ENCODE peak calls at places on chromosomes 12 and 14, in four cellular contexts. U, F, C and J are unnamed samples.

GRCh38 chr12:121294151-121294889 is 2.2 kb downstream of the CAMKK2 start:
- DNase-seq in F (no peak), U (no peak), C (no peak), J (no peak)

GRCh38 chr14:52951730-52952481 is 1.1 kb upstream of the FERMT2 start:
- DNase-seq in F (peak; percentile 80), U (peak; percentile 63), C (peak; percentile 52), J (peak; percentile 58)

GRCh38 chr12:82359115-82359478 is 768 bp downstream of the METTL25 start:
- DNase-seq in C (no peak), F (no peak), U (no peak), J (peak; percentile 16)

GRCh38 chr12:106093246-106093645 is 45.5 kb downstream of the NUAK1 start:
- DNase-seq in C (no peak), F (no peak), U (no peak), J (no peak)

GRCh38 chr12:111368291-111368683 is 608 bp downstream of the PHETA1 start:
- DNase-seq in U (no peak), C (peak; percentile 30), F (no peak), J (no peak)

GRCh38 chr12:41190360-41190759 is 2.2 kb downstream of the PDZRN4 start:
- DNase-seq in F (no peak), C (no peak), U (no peak), J (peak; percentile 25)

GRCh38 chr12:98780261-98780660 is 135.2 kb downstream of the APAF1 start:
- DNase-seq in U (no peak), C (no peak), F (no peak), J (no peak)

GRCh38 chr14:74669846-74670245 is 43.0 kb downstream of the AREL1 start:
- DNase-seq in F (no peak), U (no peak), C (no peak), J (no peak)

GRCh38 chr12:66156654-66157053 is 13.1 kb downstream of the TMBIM4 start:
- DNase-seq in F (no peak), C (no peak), U (no peak), J (no peak)

GRCh38 chr14:100780646-100781355 is 45.1 kb upstream of the MEG3 start:
- DNase-seq in C (no peak), F (peak; percentile 47), U (no peak), J (no peak)

GRCh38 chr12:28795306-28795705 is 353.8 kb upstream of the FAR2 start:
- DNase-seq in C (no peak), U (no peak), F (no peak), J (no peak)

GRCh38 chr12:52066346-52067080 is 3.3 kb upstream of the ATG101 start:
- DNase-seq in F (no peak), C (no peak), U (no peak), J (no peak)

GRCh38 chr14:50560929-50561280 is 960 bp downstream of the ATL1 start:
- DNase-seq in C (peak; percentile 74), U (no peak), F (peak; percentile 90), J (peak; percentile 45)

GRCh38 chr14:53882684-53883083 is 73.9 kb downstream of the BMP4 start:
- DNase-seq in C (no peak), F (no peak), U (no peak), J (no peak)

GRCh38 chr12:113277511-113277910 is 56.2 kb downstream of the TPCN1 start:
- DNase-seq in F (no peak), U (no peak), C (no peak), J (no peak)

GRCh38 chr12:78887008-78887407 is 22.4 kb downstream of the SYT1 start:
- DNase-seq in F (no peak), C (no peak), U (no peak), J (peak; percentile 33)

GRCh38 chr12:130041983-130042812 is 120.1 kb upstream of the FZD10 start:
- DNase-seq in C (peak; percentile 47), U (no peak), F (peak; percentile 60), J (no peak)

GRCh38 chr14:81886588-81886987 is 352.9 kb upstream of the SEL1L start:
- DNase-seq in F (no peak), U (no peak), C (no peak), J (no peak)

GRCh38 chr12:46449161-46449715 is 76.7 kb upstream of the SLC38A2 start:
- DNase-seq in U (no peak), C (no peak), F (no peak), J (no peak)

GRCh38 chr14:105446971-105447370 is 27.3 kb downstream of the MTA1 start:
- DNase-seq in C (no peak), U (no peak), F (no peak), J (no peak)

GRCh38 chr14:19878029-19878642 is 3.2 kb downstream of the OR4K2 start:
- DNase-seq in C (no peak), F (no peak), U (no peak), J (no peak)

GRCh38 chr14:75147423-75148071 is 20.7 kb upstream of the NEK9 start:
- DNase-seq in U (no peak), F (peak; percentile 93), C (peak; percentile 67), J (peak; percentile 73)

GRCh38 chr12:24728366-24728765 is 220.5 kb downstream of the BCAT1 start:
- DNase-seq in C (no peak), F (no peak), U (no peak), J (no peak)
- TF ChIP-seq CTCF in C (peak; percentile 33), F (peak; percentile 35), U (peak; percentile 46), J (peak; percentile 28)

DNA sequence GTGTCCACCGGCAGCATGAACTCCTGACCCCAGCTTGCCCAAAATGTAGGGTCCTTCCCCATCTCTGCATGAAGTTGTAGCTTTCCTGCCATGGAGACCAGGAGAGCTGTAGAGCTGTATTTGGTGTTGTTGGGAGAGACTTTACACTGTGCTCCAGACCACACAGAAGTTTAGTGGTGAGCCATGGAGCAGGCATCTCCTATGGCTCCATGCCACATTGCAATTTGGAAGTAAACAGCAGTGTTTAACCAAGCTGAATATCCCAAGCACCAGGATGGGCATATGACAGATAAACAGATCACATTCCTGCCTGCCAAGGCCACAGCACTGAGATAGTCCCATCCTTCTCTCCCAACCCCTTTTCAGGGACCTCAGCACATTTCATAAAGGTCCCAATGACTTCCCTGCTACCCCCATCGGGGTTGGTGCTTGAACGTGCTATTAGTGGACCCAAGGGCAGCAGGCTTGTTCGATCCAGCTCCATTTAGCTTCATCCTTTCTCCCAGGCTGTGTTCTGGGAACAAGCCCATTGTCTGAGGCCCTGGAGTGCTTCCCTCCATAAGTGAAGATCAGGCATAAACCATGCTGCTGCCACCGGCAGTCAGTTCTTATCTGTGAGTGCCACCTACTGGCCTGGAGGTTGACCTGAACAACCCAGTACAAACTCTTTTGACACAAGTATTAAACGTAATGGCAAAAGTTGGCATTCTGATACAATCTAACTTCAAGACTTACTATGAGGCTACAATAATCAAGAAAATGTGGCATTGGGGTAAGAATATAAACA is 172.3 kb upstream of the ATXN7L3B start:
- DNase-seq in U (peak; percentile 33), F (no peak), C (peak; percentile 36), J (peak; percentile 50)
- TF ChIP-seq CTCF in U (peak; percentile 55), F (peak; percentile 26), C (peak; percentile 46), J (no peak)

GRCh38 chr12:108691154-108691994 is 39.9 kb downstream of the CORO1C start:
- DNase-seq in F (peak; percentile 100), U (peak; percentile 97), C (peak; percentile 68), J (peak; percentile 86)
- TF ChIP-seq CTCF in F (peak; percentile 84), U (no peak), C (peak; percentile 47), J (peak; percentile 24)

DNA sequence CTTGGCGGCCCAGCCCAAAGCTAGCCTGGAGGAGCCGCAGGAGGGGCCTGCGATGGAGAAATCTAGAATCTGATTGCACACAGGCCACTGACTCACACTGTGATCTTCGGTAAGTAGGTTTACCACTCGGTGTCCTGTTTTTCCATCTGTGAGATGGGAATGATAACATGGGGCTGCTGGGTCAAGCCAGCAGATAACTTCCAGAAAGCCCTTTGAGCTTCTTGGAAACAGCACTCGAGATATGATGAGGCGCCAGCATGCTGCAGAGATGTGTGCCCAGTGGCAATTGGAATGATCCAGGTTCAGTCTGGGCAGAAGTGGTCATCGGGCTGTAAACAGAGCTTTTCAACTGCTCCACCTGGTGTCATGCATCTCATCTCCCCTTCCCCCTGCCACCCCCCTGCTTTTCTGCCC is 771.3 kb upstream of the TBX3 start:
- DNase-seq in F (no peak), U (no peak), C (no peak), J (no peak)
- TF ChIP-seq CTCF in F (no peak), U (no peak), C (no peak), J (no peak)

DNA sequence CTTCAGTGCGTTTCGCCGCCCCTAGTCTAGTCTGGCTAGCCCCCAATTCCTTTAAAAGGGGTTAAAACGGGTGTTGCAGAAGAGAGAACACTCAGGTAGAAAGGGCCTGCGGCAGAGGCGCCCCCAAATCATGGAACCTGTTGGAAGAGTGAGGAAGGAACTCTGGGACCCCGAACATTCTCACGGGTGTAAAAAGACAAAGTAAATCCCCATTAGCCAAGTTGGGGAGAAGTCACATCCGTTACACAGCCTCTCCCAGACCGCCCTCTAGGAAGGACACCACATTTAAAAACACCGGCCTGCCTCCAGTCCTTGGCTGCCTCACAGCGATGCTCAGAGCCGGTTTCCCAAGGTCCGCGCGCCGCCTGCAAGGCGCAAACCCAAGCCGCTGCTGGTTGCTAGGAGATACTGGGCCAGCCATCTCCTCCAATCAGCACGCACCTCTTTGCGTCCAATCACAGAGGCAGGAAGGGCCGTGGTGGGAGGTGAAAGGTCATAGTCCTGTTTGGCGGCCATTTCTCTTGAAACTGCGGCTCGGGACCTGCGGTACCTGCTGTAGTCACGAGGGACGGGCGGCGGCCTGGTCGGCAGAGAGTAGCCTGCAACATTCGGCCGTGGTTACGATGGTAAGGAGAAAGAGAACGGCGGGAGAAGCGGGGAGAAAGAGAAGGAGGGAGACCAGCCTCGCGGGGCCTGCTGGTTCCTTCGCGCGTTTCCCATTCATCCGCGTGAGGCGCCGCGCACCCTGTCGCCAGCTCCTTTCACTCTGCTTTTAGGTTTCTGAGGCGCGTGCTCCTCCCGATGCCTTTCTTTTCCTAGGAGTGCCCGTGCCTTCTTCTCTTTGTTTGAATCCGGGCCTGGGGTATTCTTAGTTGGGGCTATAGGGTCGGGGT is at the start of gene SNRPF:
- DNase-seq in F (peak; percentile 99), U (peak; percentile 96), C (peak; percentile 97), J (peak; percentile 97)
- TF ChIP-seq CTCF in F (peak; percentile 13), U (peak; percentile 17), C (peak; percentile 22), J (no peak)

DNA sequence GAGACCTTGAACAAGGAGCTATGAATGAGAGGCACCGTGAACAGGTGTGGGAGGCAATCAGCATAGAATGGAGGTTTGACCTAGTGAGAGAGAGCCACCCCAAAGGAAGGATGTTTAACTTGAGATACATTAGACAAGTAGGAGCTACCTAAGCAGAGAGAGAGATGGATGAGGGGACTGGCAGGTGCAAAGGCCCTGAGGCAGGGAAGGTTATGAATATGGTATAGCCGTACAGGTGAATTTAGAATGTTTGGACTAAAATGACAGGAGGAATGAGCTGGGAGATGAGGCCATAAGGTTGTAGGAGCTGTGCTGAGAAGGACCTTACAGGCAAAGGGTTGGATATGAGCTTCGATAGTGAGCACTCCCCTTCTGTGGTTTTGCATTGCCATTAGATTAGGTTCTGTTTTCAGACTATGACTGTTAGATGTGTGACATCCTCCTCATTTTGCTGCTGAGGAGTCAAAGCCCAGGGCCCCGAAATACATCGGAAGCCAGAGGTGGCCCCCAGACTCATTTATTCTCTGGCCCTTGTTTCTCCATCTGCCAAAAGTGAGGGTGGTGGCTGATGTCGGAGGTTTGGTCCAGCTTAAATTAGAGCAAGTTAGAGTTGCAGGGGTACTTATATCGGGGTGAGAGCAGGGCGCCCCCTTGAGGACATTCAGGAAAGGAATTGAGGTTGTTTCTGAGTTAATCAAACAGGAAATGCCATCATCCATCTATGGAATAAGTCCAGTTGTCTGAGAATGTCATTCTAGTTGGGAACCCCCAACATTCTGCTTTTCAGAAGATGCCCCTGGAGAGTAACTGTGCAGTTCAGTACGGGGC is 29.4 kb downstream of the SLC24A4 start:
- DNase-seq in F (no peak), U (no peak), C (no peak), J (no peak)
- TF ChIP-seq CTCF in F (no peak), U (peak; percentile 45), C (no peak), J (peak; percentile 12)